ENCODE peak calls at places on chromosomes 4 and X, in five cellular contexts. O is IMR-90, B is HepG2, L is K562, Z is SK-N-SH. M is an unnamed sample.

GRCh38 chrX:14932136-14932535 is 58.9 kb downstream of the MOSPD2 start:
- DNase-seq in O (no peak), B (no peak), L (no peak), Z (no peak), M (no peak)

GRCh38 chr4:131430302-131430701 is 1718.8 kb upstream of the PCDH10 start:
- DNase-seq in O (no peak), B (no peak), L (no peak), Z (no peak), M (no peak)

GRCh38 chrX:47540754-47541538 is 20.1 kb upstream of the ARAF start:
- DNase-seq in O (peak), B (peak), L (peak), Z (peak), M (no peak)

GRCh38 chr4:26206339-26206738 is 114.5 kb upstream of the RBPJ start:
- DNase-seq in O (peak), B (no peak), L (no peak), Z (no peak), M (no peak)

GRCh38 chr4:148477276-148477675 is 35.1 kb upstream of the NR3C2 start:
- DNase-seq in O (no peak), B (no peak), L (no peak), Z (no peak), M (no peak)

GRCh38 chr4:8053688-8054449 is 104.7 kb downstream of the ABLIM2 start:
- DNase-seq in O (no peak), B (peak), L (no peak), Z (no peak), M (no peak)

GRCh38 chr4:162535121-162535520 is 371.3 kb upstream of the FSTL5 start:
- DNase-seq in O (no peak), B (no peak), L (no peak), Z (no peak), M (no peak)

GRCh38 chr4:592825-593520 is 16.9 kb upstream of the TMEM271 start:
- DNase-seq in O (no peak), B (no peak), L (no peak), Z (no peak), M (no peak)

GRCh38 chrX:149003863-149004660 is 501.0 kb downstream of the IDS start:
- DNase-seq in O (no peak), B (no peak), L (no peak), Z (no peak), M (peak)

GRCh38 chrX:118682258-118683014 is 45.0 kb upstream of the IL13RA1 start:
- DNase-seq in O (no peak), B (peak), L (no peak), Z (no peak), M (no peak)

GRCh38 chr4:68476191-68476590 is 28.9 kb downstream of the TMPRSS11E start:
- DNase-seq in O (no peak), B (no peak), L (no peak), Z (peak), M (no peak)

GRCh38 chr4:173171098-173171497 is 2.5 kb downstream of the GALNT7 start:
- DNase-seq in O (peak), B (peak), L (peak), Z (peak), M (no peak)

GRCh38 chr4:86184216-86184915 is 175.5 kb downstream of the MAPK10 start:
- DNase-seq in O (peak), B (no peak), L (no peak), Z (no peak), M (no peak)

GRCh38 chrX:51292421-51292820 is 40.2 kb upstream of the NUDT10 start:
- DNase-seq in O (no peak), B (no peak), L (no peak), Z (no peak), M (no peak)

GRCh38 chr4:152106781-152107321 is 346.0 kb upstream of the GATB start:
- DNase-seq in O (no peak), B (no peak), L (no peak), Z (no peak), M (no peak)

GRCh38 chrX:54407266-54407665 is 32.9 kb upstream of the TSR2 start:
- DNase-seq in O (no peak), B (no peak), L (no peak), Z (no peak), M (no peak)

DNA sequence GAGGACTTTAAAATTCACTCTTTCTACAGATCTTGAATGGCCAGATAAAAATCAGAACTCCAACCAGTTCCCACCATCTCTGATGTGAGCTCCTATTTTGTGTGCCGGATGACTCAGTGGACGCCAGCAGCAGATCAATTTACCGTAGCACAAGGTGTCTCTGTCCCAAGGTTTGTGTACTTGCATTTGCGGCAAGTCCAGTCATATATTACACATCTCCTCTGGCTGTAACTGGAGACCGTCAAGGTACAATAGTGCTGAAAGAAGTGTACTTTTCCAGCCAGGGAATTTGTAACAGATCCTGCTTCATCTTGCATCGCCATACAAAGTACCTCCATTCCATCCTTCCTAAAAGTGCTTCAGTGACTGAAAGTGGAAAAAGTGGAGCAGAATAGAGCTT is 108.2 kb upstream of the SORBS2 start:
- DNase-seq in O (no peak), B (peak), L (no peak), Z (no peak), M (no peak)
- TF ChIP-seq MXI1 in O (no peak), B (no peak), L (no peak), Z (no peak), M (no peak)

DNA sequence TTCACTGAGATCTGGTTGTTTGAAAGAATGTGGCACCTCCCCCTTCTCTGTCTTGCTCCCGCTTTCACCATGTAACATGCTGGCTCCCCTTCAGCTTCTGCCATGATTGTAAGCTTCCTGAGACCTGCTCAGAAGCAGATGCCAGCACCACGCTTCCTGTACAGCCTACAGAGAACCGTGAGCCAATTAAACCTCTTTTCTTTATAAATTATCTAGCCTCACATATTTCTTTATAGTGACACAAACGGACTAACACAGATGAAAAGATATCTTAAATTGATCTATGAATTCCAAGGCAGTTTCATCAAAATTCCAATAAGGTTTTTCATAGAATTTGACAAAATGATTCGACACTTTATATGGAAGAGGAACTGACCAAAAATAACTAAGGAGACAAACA is 57.0 kb upstream of the OGT start:
- DNase-seq in O (no peak), B (no peak), L (no peak), Z (no peak), M (no peak)
- TF ChIP-seq MXI1 in O (no peak), B (no peak), L (no peak), Z (no peak), M (no peak)

GRCh38 chr4:147388016-147388415 is 92.9 kb upstream of the EDNRA start:
- DNase-seq in O (peak), B (no peak), L (no peak), Z (no peak), M (no peak)
- TF ChIP-seq MXI1 in O (no peak), B (no peak), L (no peak), Z (no peak), M (no peak)

DNA sequence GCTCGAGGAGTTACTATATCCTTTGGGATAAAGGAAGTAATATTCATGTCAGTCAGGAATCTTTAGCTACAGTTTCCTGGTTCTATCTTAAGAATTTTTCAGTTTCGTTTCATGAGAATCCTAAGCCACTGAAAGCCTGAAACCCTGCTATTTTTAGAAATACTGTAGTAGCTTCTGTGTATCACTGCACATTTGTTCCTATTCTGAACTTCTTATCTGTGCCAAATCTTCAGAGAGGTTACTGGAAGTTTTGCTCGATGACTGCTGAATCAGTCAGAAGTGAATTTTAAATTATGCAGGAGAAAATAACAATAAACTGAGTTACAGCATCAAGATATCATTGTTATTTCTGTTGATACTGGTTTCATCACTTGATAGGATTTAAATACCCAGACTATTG is 249.3 kb downstream of the TENM3 start:
- DNase-seq in O (peak), B (no peak), L (no peak), Z (no peak), M (no peak)
- TF ChIP-seq MXI1 in O (no peak), B (no peak), L (no peak), Z (no peak), M (no peak)

DNA sequence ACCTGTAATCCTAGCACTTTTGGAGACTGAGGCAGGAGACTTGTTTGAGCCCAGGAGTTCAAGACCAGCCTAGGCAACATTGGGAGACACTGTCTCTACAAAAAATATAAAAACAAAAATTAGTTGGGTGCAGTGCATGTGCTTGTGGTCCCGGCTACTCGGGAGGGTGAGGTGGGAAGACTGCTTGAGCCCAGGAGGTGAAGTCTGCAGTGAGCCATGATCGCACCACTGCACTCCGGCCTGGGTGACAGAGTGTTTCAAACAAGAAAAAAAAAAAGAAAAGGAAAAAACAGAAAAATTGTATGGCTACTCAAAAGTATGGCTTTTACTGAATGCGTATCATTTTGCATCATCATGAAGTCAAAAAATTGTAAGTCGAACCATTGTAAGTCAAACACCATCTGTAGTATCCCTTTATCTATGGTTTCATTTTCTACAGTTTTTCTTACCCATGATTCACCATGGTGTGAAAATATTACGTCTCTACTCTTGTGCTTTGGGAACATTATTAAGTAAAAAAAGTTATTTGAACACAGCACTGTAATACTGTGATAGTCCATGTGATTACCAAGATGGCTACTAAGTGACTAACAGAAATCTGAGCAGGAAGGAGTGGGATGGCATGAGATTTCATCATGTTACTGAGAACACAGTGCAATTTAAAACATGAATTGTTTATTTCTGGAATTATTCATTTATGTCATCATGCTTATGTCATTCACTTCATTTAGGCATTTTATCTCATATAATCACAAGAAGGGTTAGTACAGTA is 26.5 kb upstream of the MANBA start:
- DNase-seq in O (peak), B (no peak), L (no peak), Z (no peak), M (no peak)
- TF ChIP-seq MXI1 in O (no peak), B (no peak), L (no peak), Z (no peak), M (no peak)

GRCh38 chr4:176840166-176840565 is 47.4 kb upstream of the VEGFC start:
- DNase-seq in O (peak), B (no peak), L (no peak), Z (no peak), M (no peak)
- TF ChIP-seq MXI1 in O (no peak), B (no peak), L (no peak), Z (no peak), M (no peak)